ENCODE peak calls at places on chromosomes 13 and 19, in four cellular contexts. M is heart right ventricle, V is body of pancreas, T is IMR-90. K is an unnamed sample.

GRCh38 chr19:31126236-31126635 is 223.0 kb downstream of the TSHZ3 start:
- DNase-seq in M (no peak), T (no peak), V (no peak), K (no peak)

GRCh38 chr13:24680258-24680920 is at the start of gene ATP12A:
- DNase-seq in V (peak; percentile 20), M (no peak), T (no peak), K (no peak)

GRCh38 chr13:110285991-110286923 is 20.7 kb downstream of the COL4A1 start:
- DNase-seq in V (no peak), M (no peak), T (no peak), K (no peak)

GRCh38 chr19:29170554-29170953 is 42.4 kb downstream of the UQCRFS1 start:
- DNase-seq in V (no peak), M (no peak), T (no peak), K (no peak)

GRCh38 chr19:8665468-8666213 is 33.0 kb downstream of the ACTL9 start:
- DNase-seq in T (no peak), V (no peak), M (no peak), K (no peak)

GRCh38 chr13:75749407-75749806 is 113.3 kb downstream of the LMO7 start:
- DNase-seq in T (peak; percentile 47), V (no peak), M (no peak), K (no peak)

GRCh38 chr13:112012004-112012704 is 54.8 kb upstream of the SOX1 start:
- DNase-seq in V (no peak), T (no peak), M (no peak), K (no peak)

GRCh38 chr19:8240274-8241229 is 31.4 kb downstream of the CERS4 start:
- DNase-seq in M (peak; percentile 85), T (peak; percentile 94), V (peak; percentile 96), K (peak; percentile 89)

GRCh38 chr19:8487137-8487851 is 15.1 kb downstream of the PRAM1 start:
- DNase-seq in V (peak; percentile 72), T (no peak), M (no peak), K (no peak)

GRCh38 chr19:3129112-3129511 is 6.7 kb upstream of the GNA15 start:
- DNase-seq in M (no peak), T (peak; percentile 71), V (peak; percentile 48), K (no peak)

GRCh38 chr13:93690139-93690538 is 463.5 kb downstream of the GPC6 start:
- DNase-seq in V (no peak), M (no peak), T (peak; percentile 46), K (no peak)

GRCh38 chr19:47013041-47013517 is 6.6 kb upstream of the NPAS1 start:
- DNase-seq in M (peak; percentile 87), T (peak; percentile 51), V (peak; percentile 81), K (peak; percentile 83)

GRCh38 chr13:77737583-77738200 is 40.2 kb downstream of the SLAIN1 start:
- DNase-seq in T (no peak), V (no peak), M (no peak), K (no peak)

GRCh38 chr19:571127-571974 is 1.0 kb upstream of the BSG start:
- DNase-seq in T (peak; percentile 35), M (no peak), V (peak; percentile 59), K (no peak)

GRCh38 chr13:41034382-41034781 is 15.3 kb upstream of the ELF1 start:
- DNase-seq in T (no peak), V (no peak), M (no peak), K (no peak)
- TF ChIP-seq CTCF in T (no peak), V (no peak), M (no peak), K (no peak)

GRCh38 chr19:38710416-38710702 is 33.9 kb downstream of the CAPN12 start:
- DNase-seq in T (no peak), M (no peak), V (no peak), K (no peak)
- H3K4me1 ChIP-seq in T (peaks cover 45% of the 10 kb centered on the region), M (peaks cover 94% of the 10 kb centered on the region), V (peaks cover 71% of the 10 kb centered on the region), K (peaks cover 100% of the 10 kb centered on the region)

GRCh38 chr13:43783820-43784219 is 3.0 kb downstream of the ENOX1 start:
- DNase-seq in M (no peak), T (peak; percentile 8), V (peak; percentile 43), K (no peak)
- TF ChIP-seq CTCF in M (no peak), T (no peak), V (no peak), K (no peak)

GRCh38 chr13:46602531-46602930 is 49.6 kb downstream of the LRCH1 start:
- DNase-seq in V (no peak), M (no peak), T (no peak), K (no peak)

GRCh38 chr13:46605089-46605488 is 52.1 kb downstream of the LRCH1 start:
- DNase-seq in T (no peak), V (peak; percentile 23), M (no peak), K (no peak)

GRCh38 chr13:46604226-46604968 is 51.4 kb downstream of the LRCH1 start:
- DNase-seq in V (no peak), M (no peak), T (no peak), K (no peak)

GRCh38 chr13:46600943-46601311 is 48.0 kb downstream of the LRCH1 start:
- DNase-seq in M (no peak), T (no peak), V (no peak), K (no peak)

DNA sequence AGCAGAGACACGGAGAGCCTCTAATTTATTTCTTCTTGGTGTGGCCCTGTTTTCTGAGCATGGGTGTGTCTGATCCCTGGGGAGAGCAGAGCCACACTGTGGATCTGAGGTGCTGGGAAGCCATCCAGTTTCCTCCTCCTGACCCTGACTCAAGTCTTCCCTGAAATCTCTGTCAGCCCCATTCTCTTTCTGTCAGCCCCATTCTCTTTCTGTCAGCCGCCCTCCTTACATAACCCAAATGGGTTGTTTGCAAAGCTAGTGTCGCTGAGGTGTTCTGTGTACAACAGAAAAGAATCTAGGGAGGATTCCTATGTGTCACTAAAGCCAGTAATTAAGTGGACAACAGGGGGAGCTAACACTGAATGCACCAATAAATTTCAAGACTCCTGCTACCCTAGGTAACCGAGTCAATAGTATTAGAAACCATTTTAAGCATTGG is 50.2 kb downstream of the LRCH1 start:
- DNase-seq in T (no peak), V (no peak), M (no peak), K (no peak)
- H3K4me1 ChIP-seq in T (peaks cover 13% of the 10 kb centered on the region), V (peaks cover 48% of the 10 kb centered on the region), M (peaks cover 63% of the 10 kb centered on the region), K (peaks cover 96% of the 10 kb centered on the region)

DNA sequence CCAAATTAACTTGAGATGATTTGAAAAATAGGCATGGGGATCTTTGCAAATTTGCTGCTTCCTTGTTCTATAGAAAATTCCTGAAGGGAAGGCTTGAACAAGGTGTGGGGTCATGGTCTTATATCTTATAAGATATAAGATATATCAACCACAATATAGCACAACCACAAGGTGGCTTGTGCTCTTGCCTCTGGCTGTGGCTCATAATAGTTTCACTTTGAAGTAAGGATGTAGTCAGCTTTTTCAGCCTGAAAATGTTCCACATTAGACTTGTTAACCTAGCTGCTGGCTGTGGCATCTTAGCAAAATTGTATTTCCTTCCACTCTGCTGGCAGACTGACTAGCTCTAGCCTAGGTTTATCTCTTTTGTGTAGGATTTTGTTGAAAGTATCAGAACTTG is 169.7 kb downstream of the KLF5 start:
- DNase-seq in V (no peak), M (no peak), T (peak; percentile 28), K (no peak)
- TF ChIP-seq CTCF in V (no peak), M (no peak), T (no peak), K (no peak)

K was measured in left ventricle myocardium inferior.